ENCODE peak calls at places on chromosome 12, in ten cellular contexts. Q is aorta; N is CD8-positive, alpha-beta memory T cell; A is suprapubic skin; J is right cardiac atrium; S is OCI-LY7; D is body of pancreas; V is uterus; H is effector memory CD4-positive, alpha-beta T cell; F is thoracic aorta. M is an unnamed sample.

GRCh38 chr12:10182662-10183061 is 3.8 kb downstream of the TMEM52B start:
- DNase-seq in V (no peak), J (no peak), S (no peak), D (no peak), A (no peak), H (no peak), N (no peak), Q (no peak), F (no peak), M (no peak)

GRCh38 chr12:52285851-52286530 is 5.3 kb downstream of the KRT81 start:
- DNase-seq in H (no peak), F (no peak), N (no peak), Q (peak; percentile 26), J (no peak), S (no peak), A (peak; percentile 77), D (no peak), V (no peak), M (no peak)

GRCh38 chr12:55996201-55996714 is 818 bp upstream of the SUOX start:
- DNase-seq in H (peak; percentile 32), J (peak; percentile 68), N (peak; percentile 60), F (peak; percentile 25), S (peak; percentile 74), D (peak; percentile 67), V (peak; percentile 59), Q (no peak), A (no peak), M (peak; percentile 66)

GRCh38 chr12:132925597-132926416 is 30.3 kb downstream of the ZNF605 start:
- DNase-seq in D (no peak), H (no peak), J (no peak), Q (no peak), S (no peak), F (no peak), A (no peak), V (no peak), N (no peak), M (peak; percentile 63)

GRCh38 chr12:80129895-80130535 is 30.7 kb downstream of the OTOGL start:
- DNase-seq in F (no peak), S (no peak), D (no peak), V (no peak), A (no peak), H (no peak), N (no peak), J (no peak), Q (no peak), M (no peak)

GRCh38 chr12:29288031-29288430 is 92.9 kb downstream of the ERGIC2 start:
- DNase-seq in N (no peak), F (no peak), D (no peak), Q (no peak), J (no peak), A (no peak), V (no peak), S (no peak), H (no peak), M (no peak)

GRCh38 chr12:45122776-45123380 is 72.0 kb upstream of the DBX2 start:
- DNase-seq in D (no peak), F (no peak), N (no peak), S (no peak), H (no peak), Q (no peak), A (no peak), V (no peak), J (no peak), M (no peak)

GRCh38 chr12:131904346-131904745 is 9.9 kb downstream of the ULK1 start:
- DNase-seq in S (no peak), A (no peak), J (no peak), F (no peak), V (no peak), Q (no peak), D (no peak), H (no peak), N (no peak), M (no peak)

GRCh38 chr12:72006766-72007165 is 68.1 kb downstream of the TPH2 start:
- DNase-seq in D (no peak), H (no peak), S (no peak), Q (no peak), F (no peak), V (no peak), A (no peak), J (no peak), N (no peak), M (no peak)

GRCh38 chr12:66371982-66372381 is 69.7 kb downstream of the HELB start:
- DNase-seq in N (no peak), Q (no peak), S (no peak), J (no peak), F (no peak), A (no peak), V (no peak), H (no peak), D (no peak), M (no peak)

GRCh38 chr12:118326971-118327370 is 45.7 kb downstream of the TAOK3 start:
- DNase-seq in N (no peak), S (no peak), F (no peak), H (no peak), Q (no peak), A (no peak), J (no peak), V (no peak), D (no peak), M (no peak)

GRCh38 chr12:88957358-88957757 is 377.1 kb upstream of the KITLG start:
- DNase-seq in J (no peak), N (no peak), A (no peak), D (no peak), Q (no peak), S (no peak), F (no peak), V (no peak), H (no peak), M (no peak)

GRCh38 chr12:40313928-40314327 is 89.1 kb downstream of the LRRK2 start:
- DNase-seq in A (no peak), J (no peak), Q (no peak), D (no peak), N (no peak), S (peak; percentile 53), V (no peak), F (no peak), H (no peak), M (no peak)

GRCh38 chr12:87270894-87271293 is 758.3 kb downstream of the C12orf50 start:
- DNase-seq in A (no peak), D (no peak), J (no peak), V (no peak), Q (no peak), H (no peak), S (no peak), N (no peak), F (no peak), M (no peak)

GRCh38 chr12:113667095-113667494 is 195.4 kb upstream of the LHX5 start:
- DNase-seq in F (no peak), Q (no peak), A (no peak), D (no peak), V (no peak), H (no peak), S (no peak), J (no peak), N (no peak), M (no peak)
- H3K27ac ChIP-seq in F (no peak overlapping the region), Q (no peak overlapping the region), A (no peak overlapping the region), D (no peak overlapping the region), V (no peak overlapping the region), H (no peak overlapping the region), S (no peak overlapping the region), J (no peak overlapping the region), N (no peak overlapping the region), M (no peak overlapping the region)

GRCh38 chr12:6458281-6459003 is 6.6 kb downstream of the TAPBPL start:
- DNase-seq in N (no peak), D (no peak), J (no peak), S (no peak), V (no peak), H (no peak), A (no peak), F (no peak), Q (peak; percentile 62), M (no peak)

GRCh38 chr12:6460751-6461371 is 9.0 kb downstream of the TAPBPL start:
- DNase-seq in F (no peak), J (no peak), V (no peak), Q (no peak), S (peak; percentile 28), N (peak; percentile 51), A (no peak), H (no peak), D (no peak), M (no peak)

GRCh38 chr12:6457220-6457945 is 5.5 kb downstream of the TAPBPL start:
- DNase-seq in V (no peak), J (no peak), H (no peak), A (no peak), D (no peak), Q (peak; percentile 59), S (no peak), F (no peak), N (no peak), M (no peak)

GRCh38 chr12:6461401-6462233 is 8.9 kb downstream of the VAMP1 start:
- DNase-seq in D (peak; percentile 38), F (no peak), Q (peak; percentile 70), A (no peak), N (peak; percentile 87), H (peak; percentile 79), J (no peak), V (no peak), S (peak; percentile 96), M (no peak)

DNA sequence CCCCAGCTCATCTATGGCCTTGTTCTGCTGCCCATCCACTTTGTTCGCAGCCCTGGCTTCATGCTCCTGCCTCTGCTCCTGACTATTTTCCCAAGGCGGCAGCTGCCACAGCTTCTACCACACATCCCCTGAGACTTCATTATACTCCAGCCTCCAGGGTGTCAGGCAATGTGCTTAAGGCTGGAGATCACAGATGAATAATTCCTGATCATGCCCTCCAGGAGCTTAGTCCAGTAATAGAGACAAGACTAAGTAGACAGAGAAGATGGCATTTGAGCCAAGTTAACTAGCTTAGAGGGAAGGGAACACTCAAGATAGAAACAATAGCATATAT is 7.1 kb downstream of the TAPBPL start:
- DNase-seq in J (no peak), H (no peak), D (no peak), V (no peak), S (no peak), Q (no peak), F (no peak), N (no peak), A (no peak), M (no peak)
- H3K4me1 ChIP-seq in J (peaks cover 4% of the 10 kb centered on the region), H (peaks cover 47% of the 10 kb centered on the region), D (no peaks in the 10 kb centered on the region), V (no peaks in the 10 kb centered on the region), S (peaks cover 43% of the 10 kb centered on the region), Q (no peaks in the 10 kb centered on the region), F (no peaks in the 10 kb centered on the region), N (peaks cover 73% of the 10 kb centered on the region), A (peaks cover 23% of the 10 kb centered on the region), M (no peaks in the 10 kb centered on the region)

DNA sequence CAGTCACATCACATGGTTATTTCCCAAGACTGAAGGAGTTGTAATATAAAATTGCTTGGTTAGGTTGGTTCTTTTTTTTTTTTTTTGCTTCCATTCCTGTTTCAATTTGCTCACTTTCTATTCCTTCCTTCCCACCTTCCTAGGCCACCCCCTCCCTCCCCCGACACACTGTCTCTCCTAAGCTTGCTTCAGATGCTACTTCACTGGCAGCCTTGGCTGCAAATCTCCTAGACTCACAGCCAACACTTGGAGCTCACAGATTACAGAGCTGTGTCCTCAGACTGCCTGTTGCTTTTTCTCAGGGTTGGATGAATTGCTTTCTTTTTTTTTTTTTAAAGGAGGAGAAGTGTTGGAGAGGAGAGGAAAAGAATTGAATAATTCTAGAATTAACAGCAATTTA is 77.3 kb upstream of the GRIN2B start:
- DNase-seq in D (no peak), A (no peak), N (no peak), S (no peak), Q (no peak), H (no peak), J (peak; percentile 69), V (no peak), F (no peak), M (no peak)
- H3K4me3 ChIP-seq in D (no peak overlapping the region), A (no peak overlapping the region), N (no peak overlapping the region), S (no peak overlapping the region), Q (no peak overlapping the region), H (no peak overlapping the region), J (no peak overlapping the region), V (no peak overlapping the region), F (no peak overlapping the region), M (no peak overlapping the region)

GRCh38 chr12:76520348-76520747 is 39.2 kb downstream of the OSBPL8 start:
- DNase-seq in S (no peak), V (no peak), Q (no peak), J (no peak), H (no peak), A (no peak), N (no peak), F (no peak), D (no peak), M (no peak)
- H3K27ac ChIP-seq in S (no peak overlapping the region), V (no peak overlapping the region), Q (no peak overlapping the region), J (no peak overlapping the region), H (no peak overlapping the region), A (no peak overlapping the region), N (no peak overlapping the region), F (no peak overlapping the region), D (no peak overlapping the region), M (no peak overlapping the region)

M was measured in SJSA1.